ENCODE peak calls at places on chromosome 12, in five cellular contexts. One of them, this sample, is unnamed.

GRCh38 chr12:59142175-59142574 is 221.9 kb upstream of the LRIG3 start:
- DNase-seq in mucosa of descending colon: no peak
- DNase-seq in psoas muscle: no peak
- DNase-seq in IMR-90: no peak
- DNase-seq in keratinocyte: no peak
- DNase-seq in this sample: no peak

GRCh38 chr12:104519190-104519857 is 62.6 kb downstream of the CHST11 start:
- DNase-seq in IMR-90: no peak
- DNase-seq in mucosa of descending colon: no peak
- DNase-seq in keratinocyte: no peak
- DNase-seq in psoas muscle: no peak
- DNase-seq in this sample: no peak

GRCh38 chr12:47778842-47779241 is 5.8 kb downstream of the SLC48A1 start:
- DNase-seq in keratinocyte: no peak
- DNase-seq in mucosa of descending colon: peak; percentile 55
- DNase-seq in psoas muscle: peak; percentile 58
- DNase-seq in IMR-90: no peak
- DNase-seq in this sample: peak; percentile 79

GRCh38 chr12:41545761-41546160 is 357.6 kb downstream of the PDZRN4 start:
- DNase-seq in IMR-90: no peak
- DNase-seq in psoas muscle: no peak
- DNase-seq in keratinocyte: no peak
- DNase-seq in mucosa of descending colon: no peak
- DNase-seq in this sample: no peak

GRCh38 chr12:10718279-10718821 is 4.8 kb downstream of the YBX3 start:
- DNase-seq in psoas muscle: no peak
- DNase-seq in keratinocyte: no peak
- DNase-seq in IMR-90: peak; percentile 92
- DNase-seq in mucosa of descending colon: no peak
- DNase-seq in this sample: no peak

GRCh38 chr12:72790273-72790672 is 518.1 kb downstream of the TRHDE start:
- DNase-seq in IMR-90: no peak
- DNase-seq in psoas muscle: no peak
- DNase-seq in mucosa of descending colon: no peak
- DNase-seq in keratinocyte: no peak
- DNase-seq in this sample: no peak

GRCh38 chr12:94718114-94718513 is 67.8 kb upstream of the TMCC3 start:
- DNase-seq in psoas muscle: no peak
- DNase-seq in keratinocyte: no peak
- DNase-seq in mucosa of descending colon: no peak
- DNase-seq in IMR-90: no peak
- DNase-seq in this sample: no peak

GRCh38 chr12:48119078-48119833 is at the start of gene PFKM:
- DNase-seq in mucosa of descending colon: peak; percentile 83
- DNase-seq in IMR-90: peak; percentile 91
- DNase-seq in psoas muscle: peak; percentile 90
- DNase-seq in keratinocyte: peak; percentile 70
- DNase-seq in this sample: no peak

GRCh38 chr12:77167801-77168200 is 102.4 kb upstream of the E2F7 start:
- DNase-seq in psoas muscle: no peak
- DNase-seq in IMR-90: no peak
- DNase-seq in mucosa of descending colon: no peak
- DNase-seq in keratinocyte: no peak
- DNase-seq in this sample: no peak

GRCh38 chr12:33547084-33547483 is 107.5 kb upstream of the SYT10 start:
- DNase-seq in mucosa of descending colon: no peak
- DNase-seq in keratinocyte: no peak
- DNase-seq in psoas muscle: no peak
- DNase-seq in IMR-90: no peak
- DNase-seq in this sample: no peak

GRCh38 chr12:4526923-4527546 is 11.7 kb upstream of the RAD51AP1 start:
- DNase-seq in keratinocyte: no peak
- DNase-seq in IMR-90: peak; percentile 16
- DNase-seq in mucosa of descending colon: no peak
- DNase-seq in psoas muscle: no peak
- DNase-seq in this sample: no peak

GRCh38 chr12:92030618-92031017 is 115.0 kb downstream of the BTG1 start:
- DNase-seq in IMR-90: peak; percentile 24
- DNase-seq in psoas muscle: no peak
- DNase-seq in keratinocyte: no peak
- DNase-seq in mucosa of descending colon: no peak
- DNase-seq in this sample: no peak

DNA sequence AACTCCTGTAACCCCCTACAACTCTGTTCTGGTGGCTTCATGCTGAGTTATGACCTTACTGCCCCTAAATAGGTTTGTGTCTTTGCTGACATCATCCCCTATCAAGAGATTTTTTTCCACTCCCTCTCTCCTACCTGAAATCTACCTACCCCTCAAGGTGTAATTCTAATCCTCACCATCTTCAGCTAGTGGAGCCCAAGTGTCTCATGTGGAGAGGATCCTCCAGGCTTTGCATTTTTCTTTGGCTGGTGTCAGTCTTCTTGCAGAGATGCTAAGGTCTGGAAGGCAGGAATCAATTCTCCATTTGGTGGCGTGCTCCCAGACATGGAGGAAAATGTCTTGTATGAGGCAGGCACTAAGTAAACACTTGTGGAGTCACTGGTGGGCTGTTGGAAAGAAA is 74.8 kb upstream of the PRMT8 start:
- DNase-seq in psoas muscle: no peak
- DNase-seq in IMR-90: no peak
- DNase-seq in mucosa of descending colon: no peak
- DNase-seq in keratinocyte: no peak
- DNase-seq in this sample: no peak
- TF ChIP-seq CTCF in psoas muscle: no peak
- TF ChIP-seq CTCF in IMR-90: no peak
- TF ChIP-seq CTCF in mucosa of descending colon: no peak
- TF ChIP-seq CTCF in keratinocyte: no peak
- TF ChIP-seq CTCF in this sample: no peak

GRCh38 chr12:25236190-25236589 is 14.5 kb downstream of the KRAS start:
- DNase-seq in psoas muscle: no peak
- DNase-seq in IMR-90: peak; percentile 36
- DNase-seq in keratinocyte: no peak
- DNase-seq in mucosa of descending colon: no peak
- DNase-seq in this sample: no peak

GRCh38 chr12:25242981-25243764 is 7.6 kb downstream of the KRAS start:
- DNase-seq in keratinocyte: no peak
- DNase-seq in IMR-90: peak; percentile 74
- DNase-seq in mucosa of descending colon: no peak
- DNase-seq in psoas muscle: no peak
- DNase-seq in this sample: no peak

GRCh38 chr12:25245491-25245890 is 5.2 kb downstream of the KRAS start:
- DNase-seq in IMR-90: no peak
- DNase-seq in psoas muscle: no peak
- DNase-seq in keratinocyte: no peak
- DNase-seq in mucosa of descending colon: no peak
- DNase-seq in this sample: no peak

GRCh38 chr12:25236626-25237025 is 14.1 kb downstream of the KRAS start:
- DNase-seq in keratinocyte: no peak
- DNase-seq in mucosa of descending colon: no peak
- DNase-seq in psoas muscle: no peak
- DNase-seq in IMR-90: peak; percentile 51
- DNase-seq in this sample: no peak

DNA sequence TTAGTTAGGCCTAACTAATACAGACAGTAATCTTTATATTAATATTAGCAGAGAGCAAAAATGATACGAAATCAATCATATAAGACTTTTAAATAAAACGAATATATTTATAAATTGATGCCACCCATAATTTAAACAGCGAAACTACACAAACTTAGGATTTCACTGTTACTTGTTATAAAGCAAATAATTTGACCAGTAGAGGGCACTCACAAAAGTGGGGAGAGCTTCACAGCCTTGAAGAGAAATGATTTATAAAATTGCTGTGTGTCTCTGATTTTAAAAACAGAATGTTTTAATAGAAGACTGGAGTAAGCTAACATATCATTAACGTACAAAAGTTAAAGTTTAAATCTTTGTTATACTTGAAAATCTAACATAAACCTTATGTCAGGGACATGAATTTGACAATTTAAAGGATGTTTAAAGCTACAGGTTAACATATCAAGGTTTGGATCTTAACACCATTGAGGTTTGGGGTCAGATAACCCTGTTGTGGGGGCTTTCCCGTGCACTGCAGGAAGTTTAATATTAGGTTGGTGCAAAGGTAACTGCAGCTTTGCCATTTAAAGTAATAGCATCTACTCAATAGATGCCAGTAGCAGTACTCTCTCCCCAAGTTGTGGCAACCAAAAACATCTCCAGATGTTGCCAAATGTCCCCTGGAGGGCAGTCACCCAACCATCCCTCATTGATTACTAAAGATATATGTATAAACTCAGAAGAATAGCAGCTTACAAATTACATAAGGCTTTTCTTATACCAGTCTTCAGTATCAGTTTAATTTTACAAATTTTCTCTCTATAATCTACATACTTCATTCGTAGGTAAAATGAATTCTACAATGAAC is 9.3 kb downstream of the KRAS start:
- DNase-seq in mucosa of descending colon: no peak
- DNase-seq in IMR-90: peak; percentile 71
- DNase-seq in psoas muscle: no peak
- DNase-seq in keratinocyte: no peak
- DNase-seq in this sample: no peak
- TF ChIP-seq CTCF in mucosa of descending colon: no peak
- TF ChIP-seq CTCF in IMR-90: peak; percentile 70
- TF ChIP-seq CTCF in psoas muscle: peak; percentile 81
- TF ChIP-seq CTCF in keratinocyte: peak; percentile 42
- TF ChIP-seq CTCF in this sample: peak; percentile 94

GRCh38 chr12:45216983-45217485 is 1.1 kb downstream of the ANO6 start:
- DNase-seq in keratinocyte: no peak
- DNase-seq in psoas muscle: no peak
- DNase-seq in mucosa of descending colon: no peak
- DNase-seq in IMR-90: no peak
- DNase-seq in this sample: no peak

GRCh38 chr12:45214739-45215418 is 1.0 kb upstream of the ANO6 start:
- DNase-seq in keratinocyte: no peak
- DNase-seq in psoas muscle: no peak
- DNase-seq in mucosa of descending colon: no peak
- DNase-seq in IMR-90: peak; percentile 38
- DNase-seq in this sample: no peak

GRCh38 chr12:45214071-45214470 is 1.8 kb upstream of the ANO6 start:
- DNase-seq in IMR-90: no peak
- DNase-seq in mucosa of descending colon: no peak
- DNase-seq in keratinocyte: no peak
- DNase-seq in psoas muscle: no peak
- DNase-seq in this sample: no peak

GRCh38 chr12:45216297-45216982 is 545 bp downstream of the ANO6 start:
- DNase-seq in IMR-90: peak; percentile 49
- DNase-seq in keratinocyte: no peak
- DNase-seq in mucosa of descending colon: peak; percentile 75
- DNase-seq in psoas muscle: peak; percentile 72
- DNase-seq in this sample: no peak

DNA sequence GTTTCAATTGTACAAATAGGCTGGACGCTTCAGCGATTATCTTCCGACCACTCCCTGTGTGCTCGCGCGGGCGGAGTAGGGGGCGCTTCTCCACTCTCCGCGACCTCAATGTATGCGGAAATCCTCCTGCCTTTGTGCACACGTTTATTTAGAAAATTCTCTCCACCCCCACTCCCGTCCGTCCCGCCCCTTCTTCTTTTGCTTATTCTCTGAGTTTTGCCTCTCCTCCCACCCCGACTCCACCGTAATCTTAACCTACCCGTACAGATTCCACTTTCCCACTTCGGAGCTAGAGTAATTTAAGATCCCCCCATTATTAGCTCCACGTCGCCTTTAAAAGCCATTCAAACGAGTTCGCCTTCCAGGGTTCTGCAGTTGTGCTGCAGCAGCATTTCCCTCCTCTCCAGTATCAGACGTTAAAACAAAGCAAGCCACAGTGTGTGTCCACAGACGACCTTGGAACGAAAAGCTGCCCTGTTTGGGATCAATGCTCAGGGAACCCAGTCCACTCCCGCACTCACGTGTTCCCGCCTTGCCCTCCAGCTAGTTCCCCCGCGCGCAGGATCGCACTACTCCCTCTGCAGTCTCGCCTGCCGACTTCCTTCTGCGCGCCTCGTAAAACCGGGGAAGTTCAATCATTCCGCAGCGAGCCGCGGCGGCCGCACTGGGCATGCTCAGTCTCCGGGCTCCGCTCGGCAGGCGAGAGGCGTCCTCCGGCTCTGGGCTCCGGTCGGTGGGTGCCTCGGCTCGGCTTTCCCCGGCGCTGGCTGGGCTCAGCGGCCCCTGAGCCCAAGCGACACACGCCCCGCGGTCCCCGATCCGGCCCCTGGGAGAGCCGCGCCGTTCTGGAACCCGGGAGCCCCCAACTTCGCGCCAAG is at the start of gene ANO6:
- DNase-seq in mucosa of descending colon: peak; percentile 93
- DNase-seq in psoas muscle: peak; percentile 93
- DNase-seq in IMR-90: peak; percentile 84
- DNase-seq in keratinocyte: no peak
- DNase-seq in this sample: peak; percentile 95
- TF ChIP-seq CTCF in mucosa of descending colon: no peak
- TF ChIP-seq CTCF in psoas muscle: no peak
- TF ChIP-seq CTCF in IMR-90: peak; percentile 42
- TF ChIP-seq CTCF in keratinocyte: no peak
- TF ChIP-seq CTCF in this sample: peak; percentile 53

DNA sequence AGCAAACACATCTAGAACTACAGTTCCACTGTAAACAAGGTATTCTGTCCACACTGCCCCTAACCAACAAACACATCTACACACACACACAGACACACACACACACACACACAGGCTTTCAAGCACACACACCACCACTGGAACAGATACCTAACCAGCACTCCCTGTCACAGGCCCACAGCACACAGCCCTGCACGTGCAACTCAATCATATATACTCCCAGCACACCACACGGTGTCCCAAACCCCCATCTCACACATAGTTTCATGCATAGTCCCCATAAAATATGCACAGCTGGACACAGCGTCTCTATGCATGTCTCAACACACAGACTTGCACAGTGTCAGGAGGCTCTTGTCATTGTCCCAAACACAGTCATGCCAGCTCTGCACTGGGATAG is 27.6 kb downstream of the KRT8 start:
- DNase-seq in psoas muscle: no peak
- DNase-seq in IMR-90: no peak
- DNase-seq in mucosa of descending colon: no peak
- DNase-seq in keratinocyte: no peak
- DNase-seq in this sample: no peak
- TF ChIP-seq CTCF in psoas muscle: no peak
- TF ChIP-seq CTCF in IMR-90: no peak
- TF ChIP-seq CTCF in mucosa of descending colon: no peak
- TF ChIP-seq CTCF in keratinocyte: no peak
- TF ChIP-seq CTCF in this sample: no peak

GRCh38 chr12:98373982-98374381 is 141.4 kb upstream of the TMPO start:
- DNase-seq in keratinocyte: no peak
- DNase-seq in mucosa of descending colon: no peak
- DNase-seq in IMR-90: no peak
- DNase-seq in psoas muscle: no peak
- DNase-seq in this sample: no peak
- TF ChIP-seq CTCF in keratinocyte: peak; percentile 27
- TF ChIP-seq CTCF in mucosa of descending colon: no peak
- TF ChIP-seq CTCF in IMR-90: no peak
- TF ChIP-seq CTCF in psoas muscle: no peak
- TF ChIP-seq CTCF in this sample: peak; percentile 46

GRCh38 chr12:116687888-116688287 is 50.0 kb downstream of the SPRING1 start:
- DNase-seq in keratinocyte: no peak
- DNase-seq in mucosa of descending colon: no peak
- DNase-seq in psoas muscle: peak; percentile 70
- DNase-seq in IMR-90: no peak
- DNase-seq in this sample: no peak
- TF ChIP-seq CTCF in keratinocyte: peak; percentile 50
- TF ChIP-seq CTCF in mucosa of descending colon: no peak
- TF ChIP-seq CTCF in psoas muscle: peak; percentile 29
- TF ChIP-seq CTCF in IMR-90: peak; percentile 30
- TF ChIP-seq CTCF in this sample: peak; percentile 71

This sample was measured in chondrocyte.